ENCODE peak calls at places on chromosomes 3 and 15, in six cellular contexts. P, T, H, O, R and F are unnamed samples.
A peak's percentile ranks its signal among the peaks of the same experiment; 100 is the strongest.

GRCh38 chr15:60713096-60714084 is 234.4 kb upstream of the ICE2 start:
- DNase-seq in H (no peak), R (no peak), P (no peak), O (peak; percentile 16), T (no peak), F (no peak)

GRCh38 chr3:74267583-74268184 is 346.8 kb downstream of the CNTN3 start:
- DNase-seq in P (no peak), O (peak; percentile 59), R (peak; percentile 36), T (peak; percentile 47), H (no peak), F (peak; percentile 3)

GRCh38 chr3:31882895-31883294 is 98.2 kb downstream of the OSBPL10 start:
- DNase-seq in O (no peak), T (no peak), R (no peak), H (no peak), P (no peak), F (no peak)

GRCh38 chr3:141243295-141243707 is 11.7 kb downstream of the PXYLP1 start:
- DNase-seq in T (no peak), P (no peak), R (no peak), O (no peak), H (no peak), F (peak; percentile 56)

GRCh38 chr3:71543371-71544016 is 40.0 kb downstream of the FOXP1 start:
- DNase-seq in R (no peak), T (no peak), H (peak; percentile 37), O (no peak), P (no peak), F (no peak)

GRCh38 chr3:172405914-172406313 is 42.3 kb downstream of the GHSR start:
- DNase-seq in P (no peak), R (no peak), T (no peak), H (no peak), O (no peak), F (no peak)

GRCh38 chr15:79970921-79971434 is at the start of gene BCL2A1:
- DNase-seq in T (peak; percentile 33), O (peak; percentile 28), R (no peak), P (peak; percentile 25), H (no peak), F (peak; percentile 11)

GRCh38 chr3:9349321-9350117 is 13.3 kb upstream of the THUMPD3 start:
- DNase-seq in T (no peak), O (no peak), P (no peak), R (no peak), H (no peak), F (no peak)

GRCh38 chr3:29478671-29479070 is 197.8 kb downstream of the RBMS3 start:
- DNase-seq in T (no peak), R (no peak), H (no peak), P (no peak), O (no peak), F (no peak)

GRCh38 chr3:70225146-70225545 is 87.3 kb downstream of the MDFIC2 start:
- DNase-seq in O (no peak), H (no peak), R (no peak), P (no peak), T (no peak), F (no peak)

GRCh38 chr3:141960731-141961130 is 84.3 kb downstream of the ATP1B3 start:
- DNase-seq in R (no peak), O (no peak), P (no peak), T (no peak), H (no peak), F (no peak)

GRCh38 chr3:134937256-134938023 is 142.4 kb downstream of the EPHB1 start:
- DNase-seq in H (no peak), P (no peak), T (no peak), O (no peak), R (no peak), F (no peak)

GRCh38 chr3:187777331-187778046 is 32.2 kb upstream of the BCL6 start:
- DNase-seq in P (no peak), H (no peak), O (no peak), T (no peak), R (no peak), F (no peak)

GRCh38 chr3:170961616-170962400 is 53.4 kb upstream of the EIF5A2 start:
- DNase-seq in P (no peak), R (no peak), O (peak; percentile 42), H (no peak), T (peak; percentile 25), F (no peak)

GRCh38 chr3:138256022-138256421 is 68.9 kb downstream of the ARMC8 start:
- DNase-seq in P (no peak), H (no peak), O (no peak), T (no peak), R (no peak), F (no peak)

GRCh38 chr15:52013151-52013791 is 5.7 kb upstream of the MAPK6 start:
- DNase-seq in T (no peak), R (no peak), P (no peak), O (no peak), H (no peak), F (no peak)

DNA sequence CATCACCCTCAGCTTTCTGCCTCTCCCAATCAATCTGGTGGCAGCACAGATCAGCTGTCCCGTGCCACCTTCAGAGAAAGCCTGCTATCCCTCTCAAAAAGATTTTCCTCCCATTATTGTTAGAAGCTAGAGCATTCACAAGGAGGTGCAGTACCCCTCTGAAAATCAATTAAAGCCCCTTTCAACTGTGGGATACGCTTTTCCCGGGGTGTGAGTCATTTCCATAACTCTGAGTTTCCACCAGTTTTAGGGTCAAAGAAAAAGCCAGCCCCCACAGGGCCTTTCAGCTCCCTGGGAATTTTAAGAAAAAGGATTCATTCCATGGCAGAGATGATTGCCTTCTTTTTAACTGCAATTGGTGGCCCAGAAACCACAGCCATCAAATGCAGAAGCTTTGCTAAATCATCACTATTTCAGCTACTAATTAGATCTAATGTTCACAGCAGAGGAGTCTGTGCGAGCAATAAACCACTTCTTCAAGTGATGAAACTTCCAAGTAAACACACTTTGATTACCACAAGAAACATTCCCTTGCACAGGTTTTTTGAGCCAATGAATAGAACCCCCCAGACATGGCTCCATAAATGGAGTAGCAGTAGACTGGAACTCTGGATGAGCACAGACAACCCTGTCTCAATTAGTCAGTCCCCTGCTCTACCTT is 270.0 kb upstream of the TPRG1 start:
- DNase-seq in O (no peak), H (no peak), R (no peak), T (no peak), P (no peak), F (no peak)
- TF ChIP-seq POLR2A in O (no peak), H (no peak), R (no peak), T (no peak), P (no peak), F (no peak)

DNA sequence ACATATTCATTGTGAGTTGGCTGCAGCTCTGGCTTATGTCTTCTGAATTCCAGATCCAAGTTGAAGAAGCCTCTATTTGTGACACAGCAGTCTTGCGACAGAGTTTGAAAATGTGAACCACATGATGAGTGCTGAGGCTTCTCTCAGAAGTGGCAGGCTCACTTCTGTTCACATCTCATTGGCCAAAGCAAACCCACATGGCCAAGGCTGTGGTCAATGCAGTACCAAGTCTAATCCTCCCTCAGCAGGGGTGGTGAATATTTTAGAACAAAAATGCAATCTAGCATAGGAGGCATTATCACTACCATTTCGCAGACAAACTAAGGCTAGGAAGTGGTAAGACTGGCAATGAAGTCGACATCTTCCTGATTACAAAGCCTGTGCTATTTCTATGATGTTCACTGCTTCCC is 45.2 kb downstream of the CDCP1 start:
- DNase-seq in R (no peak), O (no peak), P (no peak), T (no peak), H (no peak), F (no peak)
- TF ChIP-seq POLR2A in R (no peak), O (no peak), P (no peak), T (no peak), H (no peak), F (no peak)

DNA sequence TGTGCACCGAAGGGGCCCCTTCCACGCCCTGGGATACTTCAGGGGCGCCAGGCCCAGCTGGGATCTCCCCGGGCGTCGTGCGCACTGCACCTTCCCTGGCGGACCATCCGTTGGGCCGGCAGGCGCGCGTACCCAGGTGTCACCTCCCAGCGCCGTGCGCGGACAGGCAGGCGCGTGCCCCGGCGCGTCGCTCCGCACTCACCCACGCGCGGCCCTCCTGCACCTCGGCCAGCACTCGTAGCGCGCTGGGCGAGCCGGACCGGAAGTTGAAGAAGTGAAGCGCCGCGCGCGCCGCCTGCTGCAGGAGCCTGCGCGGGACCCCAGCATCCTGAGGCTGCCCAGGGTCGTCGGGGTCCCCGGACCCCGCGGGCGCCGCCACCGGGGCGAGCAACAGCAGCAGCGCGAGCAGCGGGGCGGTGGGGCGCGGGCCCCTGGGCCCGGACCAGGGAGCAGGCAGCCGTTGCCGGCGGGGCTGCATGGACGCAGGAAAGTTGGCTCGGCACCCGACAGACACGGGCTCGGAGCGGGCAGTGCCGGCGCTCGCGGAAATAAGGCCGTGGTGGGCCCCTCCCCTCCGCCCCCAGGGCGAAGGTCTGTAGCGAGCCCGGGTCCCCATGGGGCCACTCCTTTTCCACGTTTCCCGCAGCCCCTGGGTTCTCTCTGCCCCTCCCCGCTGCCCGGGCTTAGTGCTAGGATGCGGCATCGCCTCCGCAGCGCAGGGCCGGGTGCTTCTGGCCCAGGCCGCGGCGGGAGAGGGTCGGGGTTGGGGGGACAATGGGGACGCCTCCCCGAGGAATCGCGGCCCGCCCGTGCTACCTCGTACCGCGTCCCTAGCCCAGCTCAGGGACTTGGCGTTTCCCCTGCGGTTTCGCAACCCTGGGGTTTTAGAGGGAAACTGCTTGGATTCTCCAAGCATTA is at the start of gene RARRES1:
- DNase-seq in O (peak; percentile 46), H (peak; percentile 31), P (peak; percentile 92), R (peak; percentile 61), T (peak; percentile 61), F (no peak)
- TF ChIP-seq POLR2A in O (no peak), H (no peak), P (no peak), R (peak; percentile 52), T (peak; percentile 16), F (no peak)

GRCh38 chr3:133820889-133821675 is 15.5 kb downstream of the SRPRB start:
- DNase-seq in O (no peak), R (no peak), P (no peak), T (no peak), H (no peak), F (no peak)

GRCh38 chr3:133824961-133825485 is 19.4 kb downstream of the SRPRB start:
- DNase-seq in P (no peak), H (no peak), O (no peak), T (no peak), R (no peak), F (no peak)

GRCh38 chr3:133825969-133826727 is 20.5 kb downstream of the SRPRB start:
- DNase-seq in H (no peak), R (no peak), T (no peak), O (no peak), P (no peak), F (no peak)

GRCh38 chr3:133820129-133820528 is 14.5 kb downstream of the SRPRB start:
- DNase-seq in H (no peak), T (no peak), P (no peak), O (no peak), R (peak; percentile 40), F (no peak)

GRCh38 chr3:133821767-133822638 is 16.4 kb downstream of the SRPRB start:
- DNase-seq in O (peak; percentile 60), R (no peak), T (peak; percentile 93), P (no peak), H (peak; percentile 52), F (peak; percentile 83)
- TF ChIP-seq POLR2A in O (no peak), R (no peak), T (no peak), P (no peak), H (no peak), F (no peak)

GRCh38 chr3:197749601-197750395 is at the start of gene FYTTD1:
- DNase-seq in H (peak; percentile 90), T (peak; percentile 88), R (peak; percentile 84), P (peak; percentile 99), O (peak; percentile 76), F (peak; percentile 92)
- TF ChIP-seq POLR2A in H (peak; percentile 95), T (peak; percentile 80), R (peak; percentile 65), P (no peak), O (peak; percentile 86), F (peak; percentile 87)

GRCh38 chr3:83216919-83217594 is 1455.6 kb upstream of the GBE1 start:
- DNase-seq in T (peak; percentile 15), P (peak; percentile 63), O (no peak), H (no peak), R (no peak), F (no peak)
- TF ChIP-seq POLR2A in T (no peak), P (no peak), O (no peak), H (no peak), R (no peak), F (no peak)